ENCODE peak calls at places on chromosomes 3 and 15, in five cellular contexts. One of them, this sample, is unnamed.
A peak's percentile ranks its signal among the peaks of the same experiment; 100 is the strongest.

GRCh38 chr3:121796970-121797369 is 37.9 kb downstream of the IQCB1 start:
- DNase-seq in suprapubic skin: no peak
- DNase-seq in GM23338: no peak
- DNase-seq in upper lobe of left lung: no peak
- DNase-seq in breast epithelium: no peak
- DNase-seq in this sample: no peak

GRCh38 chr15:69107025-69107620 is 53.3 kb upstream of the GLCE start:
- DNase-seq in GM23338: no peak
- DNase-seq in suprapubic skin: no peak
- DNase-seq in upper lobe of left lung: no peak
- DNase-seq in breast epithelium: no peak
- DNase-seq in this sample: no peak

GRCh38 chr3:79473993-79474392 is 293.8 kb downstream of the ROBO1 start:
- DNase-seq in GM23338: no peak
- DNase-seq in breast epithelium: no peak
- DNase-seq in suprapubic skin: no peak
- DNase-seq in upper lobe of left lung: no peak
- DNase-seq in this sample: no peak

GRCh38 chr3:121670676-121671075 is 10.0 kb upstream of the HCLS1 start:
- DNase-seq in GM23338: no peak
- DNase-seq in suprapubic skin: no peak
- DNase-seq in breast epithelium: no peak
- DNase-seq in upper lobe of left lung: no peak
- DNase-seq in this sample: no peak

GRCh38 chr15:90479656-90480055 is 50.1 kb upstream of the CRTC3 start:
- DNase-seq in breast epithelium: peak; percentile 73
- DNase-seq in GM23338: no peak
- DNase-seq in suprapubic skin: no peak
- DNase-seq in upper lobe of left lung: peak; percentile 52
- DNase-seq in this sample: no peak

GRCh38 chr15:46677491-46677890 is 1039.8 kb upstream of the SEMA6D start:
- DNase-seq in upper lobe of left lung: no peak
- DNase-seq in suprapubic skin: no peak
- DNase-seq in breast epithelium: no peak
- DNase-seq in GM23338: peak; percentile 15
- DNase-seq in this sample: no peak

GRCh38 chr15:40097968-40098476 is 10.7 kb downstream of the BMF start:
- DNase-seq in upper lobe of left lung: peak; percentile 80
- DNase-seq in breast epithelium: no peak
- DNase-seq in GM23338: peak; percentile 52
- DNase-seq in suprapubic skin: no peak
- DNase-seq in this sample: no peak

GRCh38 chr3:12462159-12462962 is 21.9 kb upstream of the TSEN2 start:
- DNase-seq in upper lobe of left lung: peak; percentile 48
- DNase-seq in suprapubic skin: no peak
- DNase-seq in GM23338: no peak
- DNase-seq in breast epithelium: no peak
- DNase-seq in this sample: no peak

GRCh38 chr15:90883971-90884718 is at the start of gene FES:
- DNase-seq in GM23338: peak; percentile 79
- DNase-seq in upper lobe of left lung: peak; percentile 88
- DNase-seq in suprapubic skin: peak; percentile 87
- DNase-seq in breast epithelium: no peak
- DNase-seq in this sample: no peak

GRCh38 chr3:140186421-140186920 is 251.5 kb downstream of the CLSTN2 start:
- DNase-seq in breast epithelium: no peak
- DNase-seq in upper lobe of left lung: no peak
- DNase-seq in suprapubic skin: no peak
- DNase-seq in GM23338: no peak
- DNase-seq in this sample: no peak

GRCh38 chr3:128491071-128491899 is 1.7 kb downstream of the GATA2 start:
- DNase-seq in breast epithelium: no peak
- DNase-seq in GM23338: no peak
- DNase-seq in suprapubic skin: peak; percentile 70
- DNase-seq in upper lobe of left lung: peak; percentile 20
- DNase-seq in this sample: peak; percentile 87

GRCh38 chr3:158703566-158703965 is 28.7 kb downstream of the RARRES1 start:
- DNase-seq in suprapubic skin: no peak
- DNase-seq in upper lobe of left lung: no peak
- DNase-seq in breast epithelium: no peak
- DNase-seq in GM23338: no peak
- DNase-seq in this sample: no peak

GRCh38 chr15:74261685-74262084 is 25.6 kb downstream of the CCDC33 start:
- DNase-seq in GM23338: no peak
- DNase-seq in breast epithelium: no peak
- DNase-seq in suprapubic skin: no peak
- DNase-seq in upper lobe of left lung: no peak
- DNase-seq in this sample: no peak

GRCh38 chr3:127961963-127962362 is 46.9 kb downstream of the KBTBD12 start:
- DNase-seq in suprapubic skin: no peak
- DNase-seq in breast epithelium: no peak
- DNase-seq in GM23338: peak; percentile 18
- DNase-seq in upper lobe of left lung: peak; percentile 48
- DNase-seq in this sample: no peak

GRCh38 chr3:195151866-195152526 is 119.0 kb downstream of the XXYLT1 start:
- DNase-seq in breast epithelium: no peak
- DNase-seq in upper lobe of left lung: no peak
- DNase-seq in suprapubic skin: no peak
- DNase-seq in GM23338: no peak
- DNase-seq in this sample: no peak

GRCh38 chr15:73034213-73034612 is 18.1 kb upstream of the NEO1 start:
- DNase-seq in suprapubic skin: no peak
- DNase-seq in breast epithelium: no peak
- DNase-seq in upper lobe of left lung: no peak
- DNase-seq in GM23338: no peak
- DNase-seq in this sample: no peak

GRCh38 chr15:101615986-101616848 is 36.0 kb downstream of the TM2D3 start:
- DNase-seq in suprapubic skin: no peak
- DNase-seq in breast epithelium: no peak
- DNase-seq in upper lobe of left lung: peak; percentile 41
- DNase-seq in GM23338: peak; percentile 88
- DNase-seq in this sample: peak; percentile 84

GRCh38 chr15:78110096-78110495 is 17.7 kb downstream of the SH2D7 start:
- DNase-seq in GM23338: no peak
- DNase-seq in breast epithelium: no peak
- DNase-seq in suprapubic skin: no peak
- DNase-seq in upper lobe of left lung: no peak
- DNase-seq in this sample: no peak

GRCh38 chr15:24944939-24945338 is 9.8 kb upstream of the SNRPN start:
- DNase-seq in suprapubic skin: no peak
- DNase-seq in GM23338: no peak
- DNase-seq in upper lobe of left lung: no peak
- DNase-seq in breast epithelium: no peak
- DNase-seq in this sample: no peak

GRCh38 chr3:128556949-128557348 is 63.9 kb upstream of the GATA2 start:
- DNase-seq in GM23338: no peak
- DNase-seq in breast epithelium: no peak
- DNase-seq in upper lobe of left lung: no peak
- DNase-seq in suprapubic skin: no peak
- DNase-seq in this sample: no peak

GRCh38 chr3:103056953-103057450 is 622.2 kb downstream of the ZPLD1 start:
- DNase-seq in breast epithelium: no peak
- DNase-seq in suprapubic skin: no peak
- DNase-seq in GM23338: no peak
- DNase-seq in upper lobe of left lung: no peak
- DNase-seq in this sample: no peak

GRCh38 chr15:33985287-33985686 is 17.0 kb downstream of the CHRM5 start:
- DNase-seq in breast epithelium: peak; percentile 37
- DNase-seq in GM23338: peak; percentile 56
- DNase-seq in upper lobe of left lung: no peak
- DNase-seq in suprapubic skin: no peak
- DNase-seq in this sample: no peak

GRCh38 chr3:151593923-151594322 is 133.1 kb upstream of the IGSF10 start:
- DNase-seq in upper lobe of left lung: no peak
- DNase-seq in suprapubic skin: no peak
- DNase-seq in breast epithelium: no peak
- DNase-seq in GM23338: no peak
- DNase-seq in this sample: no peak

GRCh38 chr15:69080203-69080957 is 65.9 kb downstream of the NOX5 start:
- DNase-seq in upper lobe of left lung: no peak
- DNase-seq in breast epithelium: no peak
- DNase-seq in suprapubic skin: no peak
- DNase-seq in GM23338: peak; percentile 74
- DNase-seq in this sample: no peak

GRCh38 chr3:127177226-127177625 is 15.7 kb upstream of the PRR23E start:
- DNase-seq in upper lobe of left lung: peak; percentile 16
- DNase-seq in breast epithelium: peak; percentile 14
- DNase-seq in suprapubic skin: no peak
- DNase-seq in GM23338: no peak
- DNase-seq in this sample: no peak

GRCh38 chr3:154898398-154898797 is 181.7 kb upstream of the MME start:
- DNase-seq in GM23338: no peak
- DNase-seq in suprapubic skin: no peak
- DNase-seq in breast epithelium: no peak
- DNase-seq in upper lobe of left lung: no peak
- DNase-seq in this sample: no peak

GRCh38 chr3:188594137-188594536 is 440.2 kb downstream of the LPP start:
- DNase-seq in breast epithelium: peak; percentile 32
- DNase-seq in suprapubic skin: no peak
- DNase-seq in GM23338: peak; percentile 6
- DNase-seq in upper lobe of left lung: no peak
- DNase-seq in this sample: no peak

GRCh38 chr3:194689493-194689901 is 3.8 kb downstream of the FAM43A start:
- DNase-seq in suprapubic skin: no peak
- DNase-seq in GM23338: no peak
- DNase-seq in upper lobe of left lung: no peak
- DNase-seq in breast epithelium: no peak
- DNase-seq in this sample: no peak

GRCh38 chr3:25690768-25691548 is 26.3 kb upstream of the TOP2B start:
- DNase-seq in GM23338: no peak
- DNase-seq in suprapubic skin: no peak
- DNase-seq in breast epithelium: no peak
- DNase-seq in upper lobe of left lung: no peak
- DNase-seq in this sample: no peak

GRCh38 chr15:58475573-58476524 is 44.1 kb downstream of the LIPC start:
- DNase-seq in suprapubic skin: no peak
- DNase-seq in GM23338: no peak
- DNase-seq in upper lobe of left lung: peak; percentile 56
- DNase-seq in breast epithelium: no peak
- DNase-seq in this sample: no peak

GRCh38 chr3:194100856-194101390 is 35.0 kb upstream of the HES1 start:
- DNase-seq in breast epithelium: no peak
- DNase-seq in upper lobe of left lung: no peak
- DNase-seq in suprapubic skin: no peak
- DNase-seq in GM23338: no peak
- DNase-seq in this sample: no peak

GRCh38 chr3:37241880-37242279 is 67.5 kb upstream of the LRRFIP2 start:
- DNase-seq in breast epithelium: no peak
- DNase-seq in suprapubic skin: no peak
- DNase-seq in upper lobe of left lung: no peak
- DNase-seq in GM23338: no peak
- DNase-seq in this sample: peak; percentile 87

DNA sequence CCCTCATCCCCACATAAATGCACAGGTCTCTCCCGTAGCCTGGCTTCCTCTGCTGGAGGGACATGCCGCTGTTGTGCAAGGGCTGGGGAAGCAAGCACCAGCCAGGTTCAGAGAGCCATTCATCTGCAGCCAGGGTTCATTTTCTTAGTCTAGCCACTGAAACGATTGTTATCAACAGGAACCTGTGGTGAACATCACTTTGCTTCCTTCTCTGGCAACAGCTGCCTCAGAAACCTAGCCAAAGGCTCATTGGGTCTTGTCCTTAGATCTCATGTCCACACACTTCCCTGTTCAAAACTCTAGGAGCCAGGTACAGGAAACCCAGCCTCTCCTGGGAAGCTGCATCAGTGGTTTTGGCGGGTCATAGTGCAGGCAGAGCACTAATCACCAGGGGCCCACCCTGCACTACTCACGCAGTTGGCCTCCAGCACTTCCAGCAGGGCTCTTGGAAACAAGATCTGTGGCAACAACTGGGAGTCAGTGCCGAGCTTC is 47.0 kb downstream of the OXNAD1 start:
- DNase-seq in breast epithelium: peak; percentile 62
- DNase-seq in suprapubic skin: no peak
- DNase-seq in GM23338: no peak
- DNase-seq in upper lobe of left lung: no peak
- DNase-seq in this sample: no peak
- TF ChIP-seq POLR2AphosphoS5 in breast epithelium: no peak
- TF ChIP-seq POLR2AphosphoS5 in suprapubic skin: no peak
- TF ChIP-seq POLR2AphosphoS5 in GM23338: no peak
- TF ChIP-seq POLR2AphosphoS5 in upper lobe of left lung: peak; percentile 4
- TF ChIP-seq POLR2AphosphoS5 in this sample: peak; percentile 54

GRCh38 chr15:95267476-95267875 is 1036.1 kb downstream of the MCTP2 start:
- DNase-seq in suprapubic skin: no peak
- DNase-seq in breast epithelium: no peak
- DNase-seq in upper lobe of left lung: no peak
- DNase-seq in GM23338: no peak
- DNase-seq in this sample: no peak
- H3K27ac ChIP-seq in suprapubic skin: no peak overlapping the region
- H3K27ac ChIP-seq in breast epithelium: peak overlapping the region; percentile 58
- H3K27ac ChIP-seq in upper lobe of left lung: peak overlapping the region; percentile 57
- H3K27ac ChIP-seq in GM23338: no peak overlapping the region
- H3K27ac ChIP-seq in this sample: peak overlapping the region; percentile 64

GRCh38 chr3:32420138-32420981 is 28.7 kb downstream of the CMTM7 start:
- DNase-seq in GM23338: peak; percentile 73
- DNase-seq in upper lobe of left lung: peak; percentile 58
- DNase-seq in suprapubic skin: no peak
- DNase-seq in breast epithelium: peak; percentile 93
- DNase-seq in this sample: no peak

GRCh38 chr3:32422943-32423342 is 31.3 kb downstream of the CMTM7 start:
- DNase-seq in breast epithelium: no peak
- DNase-seq in upper lobe of left lung: no peak
- DNase-seq in suprapubic skin: no peak
- DNase-seq in GM23338: no peak
- DNase-seq in this sample: peak; percentile 88

GRCh38 chr3:32421991-32422859 is 30.6 kb downstream of the CMTM7 start:
- DNase-seq in upper lobe of left lung: peak; percentile 95
- DNase-seq in breast epithelium: peak; percentile 98
- DNase-seq in GM23338: no peak
- DNase-seq in suprapubic skin: peak; percentile 90
- DNase-seq in this sample: peak; percentile 95

GRCh38 chr3:32419766-32420137 is 28.1 kb downstream of the CMTM7 start:
- DNase-seq in breast epithelium: no peak
- DNase-seq in GM23338: no peak
- DNase-seq in suprapubic skin: no peak
- DNase-seq in upper lobe of left lung: no peak
- DNase-seq in this sample: no peak

DNA sequence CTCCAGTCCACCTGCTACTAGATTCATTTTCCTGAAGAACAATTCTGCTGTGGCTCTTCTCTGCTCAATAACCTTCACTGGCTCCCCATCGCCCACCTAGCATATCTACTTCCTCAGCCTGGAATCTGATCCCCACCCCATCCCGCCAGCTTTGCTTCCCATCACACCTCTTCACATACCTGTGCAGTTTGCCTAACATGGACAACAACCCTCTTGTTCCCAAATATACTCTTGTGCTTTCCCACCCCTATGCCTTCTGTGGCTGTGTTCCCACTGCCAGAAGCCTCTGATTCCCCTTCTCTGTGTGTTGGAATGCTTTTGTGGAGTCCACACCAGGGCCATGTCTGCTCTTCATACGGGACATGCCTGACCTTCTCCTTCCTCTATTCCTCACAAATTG is 29.5 kb downstream of the CMTM7 start:
- DNase-seq in GM23338: no peak
- DNase-seq in suprapubic skin: no peak
- DNase-seq in breast epithelium: no peak
- DNase-seq in upper lobe of left lung: peak; percentile 69
- DNase-seq in this sample: peak; percentile 22
- H3K4me1 ChIP-seq in GM23338: peaks cover 17% of the 10 kb centered on the region
- H3K4me1 ChIP-seq in suprapubic skin: peaks cover 50% of the 10 kb centered on the region
- H3K4me1 ChIP-seq in breast epithelium: peaks cover 43% of the 10 kb centered on the region
- H3K4me1 ChIP-seq in upper lobe of left lung: peaks cover 59% of the 10 kb centered on the region
- H3K4me1 ChIP-seq in this sample: peaks cover 33% of the 10 kb centered on the region

GRCh38 chr3:16448691-16449090 is 64.8 kb downstream of the RFTN1 start:
- DNase-seq in breast epithelium: peak; percentile 21
- DNase-seq in suprapubic skin: peak; percentile 84
- DNase-seq in upper lobe of left lung: peak; percentile 39
- DNase-seq in GM23338: peak; percentile 24
- DNase-seq in this sample: no peak
- TF ChIP-seq POLR2AphosphoS5 in breast epithelium: no peak
- TF ChIP-seq POLR2AphosphoS5 in suprapubic skin: no peak
- TF ChIP-seq POLR2AphosphoS5 in upper lobe of left lung: no peak
- TF ChIP-seq POLR2AphosphoS5 in GM23338: no peak
- TF ChIP-seq POLR2AphosphoS5 in this sample: no peak